ENCODE peak calls at places on chromosomes 7 and 10, in nine cellular contexts. L, J, P, Z, U, M, Q, R and I are unnamed samples.
A peak's percentile ranks its signal among the peaks of the same experiment; 100 is the strongest.

GRCh38 chr10:61627266-61627665 is 35.5 kb upstream of the CABCOCO1 start:
- DNase-seq in L (peak; percentile 49), J (no peak), P (no peak), Z (no peak), U (no peak), M (no peak), Q (no peak), R (no peak), I (no peak)

GRCh38 chr7:77982926-77983550 is 184.5 kb downstream of the PHTF2 start:
- DNase-seq in L (no peak), J (no peak), P (no peak), Z (no peak), U (no peak), M (no peak), Q (no peak), R (peak; percentile 33), I (no peak)

GRCh38 chr10:3813267-3813666 is 28.3 kb upstream of the KLF6 start:
- DNase-seq in L (no peak), J (no peak), P (no peak), Z (no peak), U (no peak), M (no peak), Q (no peak), R (no peak), I (no peak)

GRCh38 chr10:63723741-63724140 is 202.5 kb downstream of the REEP3 start:
- DNase-seq in L (no peak), J (no peak), P (no peak), Z (no peak), U (no peak), M (no peak), Q (no peak), R (no peak), I (no peak)

GRCh38 chr7:40810274-40810673 is 675.5 kb downstream of the SUGCT start:
- DNase-seq in L (no peak), J (no peak), P (no peak), Z (no peak), U (no peak), M (no peak), Q (no peak), R (no peak), I (no peak)

GRCh38 chr10:115093776-115094361 is 704 bp downstream of the ATRNL1 start:
- DNase-seq in L (no peak), J (no peak), P (no peak), Z (no peak), U (peak; percentile 37), M (no peak), Q (no peak), R (no peak), I (no peak)

GRCh38 chr7:100674441-100675407 is 1.2 kb downstream of the GNB2 start:
- DNase-seq in L (no peak), J (peak; percentile 75), P (no peak), Z (no peak), U (no peak), M (no peak), Q (no peak), R (peak; percentile 77), I (peak; percentile 82)

GRCh38 chr10:18312385-18313145 is 172.3 kb downstream of the CACNB2 start:
- DNase-seq in L (peak; percentile 62), J (no peak), P (peak; percentile 15), Z (no peak), U (no peak), M (no peak), Q (no peak), R (peak; percentile 32), I (peak; percentile 7)

GRCh38 chr7:149050941-149051340 is 22.6 kb upstream of the PDIA4 start:
- DNase-seq in L (peak; percentile 42), J (no peak), P (no peak), Z (no peak), U (no peak), M (no peak), Q (no peak), R (no peak), I (no peak)

GRCh38 chr10:34194259-34194658 is 620.8 kb downstream of the PARD3 start:
- DNase-seq in L (peak; percentile 88), J (no peak), P (no peak), Z (no peak), U (no peak), M (no peak), Q (no peak), R (no peak), I (no peak)

GRCh38 chr7:139252451-139252850 is 21.4 kb downstream of the UBN2 start:
- DNase-seq in L (peak; percentile 28), J (no peak), P (no peak), Z (no peak), U (no peak), M (no peak), Q (no peak), R (no peak), I (no peak)

GRCh38 chr10:22593644-22594043 is 120.7 kb downstream of the PIP4K2A start:
- DNase-seq in L (no peak), J (no peak), P (no peak), Z (no peak), U (no peak), M (no peak), Q (no peak), R (no peak), I (no peak)

GRCh38 chr10:91908358-91909177 is 718 bp downstream of the FGFBP3 start:
- DNase-seq in L (peak; percentile 67), J (peak; percentile 82), P (peak; percentile 84), Z (peak; percentile 57), U (peak; percentile 79), M (peak; percentile 75), Q (peak; percentile 56), R (peak; percentile 97), I (peak; percentile 85)
- TF ChIP-seq POLR2A in L (no peak), J (no peak), P (no peak), Z (no peak), U (no peak), M (peak; percentile 51), Q (no peak), R (peak; percentile 78), I (peak; percentile 49)

DNA sequence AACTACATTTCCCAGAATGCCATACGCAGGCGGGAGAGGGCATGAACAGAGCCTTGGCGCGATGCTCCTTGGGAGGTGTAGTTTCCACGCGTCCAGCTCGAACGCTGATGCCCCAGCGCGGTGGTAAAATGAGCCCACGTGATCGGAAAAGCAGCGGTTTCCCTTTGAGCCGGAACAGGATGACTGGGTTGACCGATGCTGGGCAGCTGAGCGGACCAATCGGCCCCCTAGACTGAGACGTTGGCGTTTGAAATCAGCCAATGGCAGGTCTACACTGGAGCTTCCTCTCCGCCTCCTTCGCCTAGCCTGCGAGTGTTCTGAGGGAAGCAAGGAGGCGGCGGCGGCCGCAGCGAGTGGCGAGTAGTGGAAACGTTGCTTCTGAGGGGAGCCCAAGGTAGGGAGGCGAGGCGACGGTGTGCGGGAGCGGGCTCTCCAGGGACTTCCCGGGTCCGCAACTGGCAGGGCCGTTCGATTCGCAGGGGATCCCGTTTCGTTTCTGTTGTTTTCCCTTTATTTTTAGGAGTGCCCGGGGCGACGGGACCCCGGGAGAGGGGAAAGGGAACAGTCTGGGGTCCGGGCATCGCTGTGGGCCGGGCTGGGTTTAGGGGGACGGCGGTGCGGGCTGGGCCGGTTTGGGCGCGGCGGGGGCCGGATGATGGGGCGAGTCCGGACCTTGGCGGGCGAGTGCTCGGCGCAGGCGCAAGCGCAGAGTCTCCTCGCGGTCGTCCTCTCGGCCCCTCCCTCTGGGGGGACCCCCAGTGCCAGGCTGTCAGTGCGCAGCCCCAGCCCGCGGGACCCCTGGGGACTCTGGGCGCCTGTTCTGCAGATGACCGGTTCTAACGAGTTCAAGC is at the start of gene BUB3:
- DNase-seq in L (peak; percentile 100), J (peak; percentile 99), P (peak; percentile 100), Z (peak; percentile 99), U (peak; percentile 98), M (peak; percentile 88), Q (peak; percentile 98), R (peak; percentile 100), I (peak; percentile 99)
- TF ChIP-seq POLR2A in L (peak; percentile 94), J (peak; percentile 68), P (peak; percentile 94), Z (peak; percentile 75), U (peak; percentile 85), M (peak; percentile 77), Q (peak; percentile 74), R (peak; percentile 98), I (peak; percentile 98)

DNA sequence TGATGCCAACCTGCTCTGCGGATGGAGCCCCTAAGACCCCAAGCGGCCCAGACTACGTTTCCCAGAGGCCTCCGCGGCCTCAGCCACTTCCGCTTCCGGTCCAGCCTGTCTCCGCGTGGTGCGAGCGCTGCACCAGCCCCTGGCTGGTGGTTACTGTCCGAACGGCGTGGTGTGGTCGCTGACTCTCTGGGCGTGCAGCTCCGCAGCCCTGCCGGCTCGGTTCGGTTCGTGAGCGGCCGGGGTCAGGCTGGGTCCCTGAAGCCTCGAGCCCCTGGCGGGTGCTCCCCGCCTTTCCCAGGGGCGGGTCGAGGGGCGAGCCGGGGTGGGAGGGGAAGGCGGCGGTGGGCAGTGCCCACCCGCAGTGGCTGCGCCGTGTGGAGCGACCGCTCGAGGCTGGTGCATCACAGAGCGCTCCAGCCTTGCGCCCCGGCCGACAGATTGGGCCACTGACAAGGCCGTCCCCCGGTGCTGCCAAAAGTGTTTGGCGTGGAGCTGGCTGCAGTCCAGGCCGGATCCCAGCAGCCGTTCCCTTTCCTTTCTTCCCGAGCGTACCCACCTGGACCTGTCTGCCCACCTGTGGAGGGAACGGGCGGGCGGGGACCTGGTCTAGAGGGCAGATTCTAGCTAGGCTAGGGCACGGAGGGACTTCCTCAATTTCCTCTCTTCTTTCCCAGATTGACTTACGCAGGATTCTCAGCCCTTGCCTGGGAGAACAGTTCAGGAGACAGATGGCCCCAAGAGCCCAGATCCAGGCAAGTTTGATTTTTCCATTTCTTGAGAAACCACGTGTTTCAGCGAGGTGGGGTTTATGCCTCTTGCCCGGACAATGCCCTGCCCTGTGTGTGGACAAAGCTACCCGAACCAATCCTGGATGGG is at the start of gene ZNF485:
- DNase-seq in L (peak; percentile 64), J (peak; percentile 81), P (peak; percentile 32), Z (peak; percentile 58), U (peak; percentile 66), M (peak; percentile 27), Q (peak; percentile 74), R (peak; percentile 77), I (peak; percentile 66)
- TF ChIP-seq POLR2A in L (no peak), J (no peak), P (peak; percentile 32), Z (no peak), U (peak; percentile 67), M (peak; percentile 83), Q (no peak), R (no peak), I (peak; percentile 36)

GRCh38 chr7:65798111-65799075 is 74.5 kb upstream of the VKORC1L1 start:
- DNase-seq in L (peak; percentile 85), J (no peak), P (no peak), Z (no peak), U (no peak), M (peak; percentile 40), Q (no peak), R (peak; percentile 58), I (no peak)

GRCh38 chr7:65796205-65796604 is 76.7 kb upstream of the VKORC1L1 start:
- DNase-seq in L (no peak), J (no peak), P (no peak), Z (no peak), U (no peak), M (no peak), Q (no peak), R (no peak), I (no peak)

GRCh38 chr7:65804887-65805286 is 68.0 kb upstream of the VKORC1L1 start:
- DNase-seq in L (no peak), J (no peak), P (no peak), Z (no peak), U (no peak), M (no peak), Q (no peak), R (no peak), I (no peak)

DNA sequence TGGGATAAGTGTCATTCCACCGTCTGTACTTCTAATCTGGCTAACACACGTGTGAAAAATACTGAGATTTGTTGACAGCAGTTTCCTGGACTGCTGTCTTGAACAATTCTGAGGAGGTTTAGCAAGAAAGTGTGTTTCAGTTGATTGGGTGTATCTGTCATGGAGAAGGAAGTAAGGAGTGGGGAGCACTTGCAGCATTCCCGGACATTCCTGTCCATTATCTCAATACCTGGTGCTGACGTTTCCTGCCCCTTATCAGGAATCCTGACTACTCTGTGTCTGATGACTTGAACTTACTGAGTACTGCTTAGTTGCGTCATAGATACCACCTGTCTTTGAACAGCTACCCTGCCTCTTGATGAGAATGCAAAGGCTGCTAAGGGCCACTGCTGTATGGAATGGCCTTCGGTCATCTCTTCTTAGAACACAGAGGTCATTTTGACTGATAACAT is 72.0 kb upstream of the VKORC1L1 start:
- DNase-seq in L (no peak), J (no peak), P (no peak), Z (no peak), U (no peak), M (no peak), Q (no peak), R (no peak), I (no peak)
- TF ChIP-seq POLR2A in L (no peak), J (no peak), P (no peak), Z (no peak), U (no peak), M (no peak), Q (no peak), R (no peak), I (no peak)